ENCODE peak calls at places on chromosomes 11 and 22, in seven cellular contexts. L is cardiac muscle cell, J is GM23248, C is colonic mucosa, S is left lung, G is SJSA1, Q is endodermal cell. K is an unnamed sample. For H3K4me1, the result is how much of the 10 kb centered on the place peaks cover.

GRCh38 chr11:30474151-30474954 is 111.8 kb downstream of the MPPED2 start:
- DNase-seq in J (no peak), Q (no peak), C (no peak), L (no peak), G (no peak), S (no peak), K (peak)

GRCh38 chr22:25622011-25622410 is 57.5 kb downstream of the GRK3 start:
- DNase-seq in Q (no peak), J (no peak), G (no peak), L (peak), C (no peak), S (no peak), K (no peak)

GRCh38 chr11:32115406-32115805 is 24.5 kb downstream of the RCN1 start:
- DNase-seq in S (no peak), Q (no peak), C (no peak), G (no peak), J (no peak), L (no peak), K (no peak)

GRCh38 chr11:18526130-18526520 is 617 bp downstream of the TSG101 start:
- DNase-seq in Q (no peak), C (no peak), L (no peak), J (no peak), G (no peak), S (no peak), K (no peak)

GRCh38 chr11:122253541-122254317 is 137.7 kb upstream of the BLID start:
- DNase-seq in L (no peak), J (peak), G (no peak), Q (no peak), S (no peak), C (no peak), K (no peak)

GRCh38 chr11:12377106-12377823 is at the start of gene PARVA:
- DNase-seq in Q (peak), C (peak), G (peak), S (peak), L (peak), J (peak), K (peak)

GRCh38 chr11:117807482-117808272 is 10.7 kb upstream of the DSCAML1 start:
- DNase-seq in J (peak), S (peak), G (no peak), Q (peak), C (peak), L (peak), K (peak)

GRCh38 chr11:69992943-69993694 is 85.0 kb upstream of the ANO1 start:
- DNase-seq in Q (no peak), L (no peak), J (no peak), S (no peak), C (peak), G (no peak), K (no peak)

GRCh38 chr11:16346975-16347374 is 9.4 kb downstream of the SOX6 start:
- DNase-seq in L (no peak), Q (no peak), G (no peak), J (no peak), C (no peak), S (no peak), K (no peak)

GRCh38 chr22:48054596-48054995 is 1292.1 kb downstream of the TBC1D22A start:
- DNase-seq in J (no peak), G (peak), L (no peak), Q (peak), S (no peak), C (no peak), K (no peak)

GRCh38 chr11:60887531-60887930 is 18.9 kb downstream of the PRPF19 start:
- DNase-seq in L (peak), G (no peak), S (no peak), Q (peak), J (peak), C (peak), K (no peak)

GRCh38 chr11:118358071-118358470 is 1.3 kb upstream of the UBE4A start:
- DNase-seq in G (no peak), L (no peak), C (no peak), Q (no peak), S (no peak), J (peak), K (no peak)

GRCh38 chr11:18394928-18395734 is 768 bp downstream of the LDHA start:
- DNase-seq in L (peak), C (peak), G (no peak), Q (peak), S (no peak), J (peak), K (no peak)

GRCh38 chr11:110856993-110857812 is 145.0 kb upstream of the ARHGAP20 start:
- DNase-seq in G (no peak), S (no peak), L (no peak), J (peak), C (no peak), Q (no peak), K (no peak)

GRCh38 chr11:19519344-19519743 is 193.3 kb upstream of the NAV2 start:
- DNase-seq in L (no peak), S (no peak), J (no peak), G (no peak), C (no peak), Q (no peak), K (no peak)

GRCh38 chr11:131524186-131524585 is 153.8 kb downstream of the NTM start:
- DNase-seq in S (no peak), G (no peak), C (no peak), Q (no peak), J (no peak), L (no peak), K (no peak)

GRCh38 chr11:75475767-75476650 is 43.0 kb upstream of the KLHL35 start:
- DNase-seq in Q (no peak), C (peak), L (no peak), G (no peak), J (peak), S (peak), K (peak)

GRCh38 chr11:12155696-12156095 is 45.3 kb downstream of the MICAL2 start:
- DNase-seq in S (no peak), L (no peak), C (no peak), Q (no peak), J (no peak), G (no peak), K (no peak)

GRCh38 chr22:31870890-31871289 is 73.4 kb upstream of the YWHAH start:
- DNase-seq in S (no peak), J (peak), Q (no peak), C (no peak), L (no peak), G (peak), K (no peak)

GRCh38 chr11:76637491-76638266 is 32.9 kb downstream of the LRRC32 start:
- DNase-seq in G (no peak), C (no peak), Q (peak), J (no peak), S (no peak), L (no peak), K (peak)

GRCh38 chr11:131897247-131897646 is 526.8 kb downstream of the NTM start:
- DNase-seq in C (no peak), J (peak), Q (no peak), L (no peak), S (no peak), G (no peak), K (no peak)

GRCh38 chr22:23065495-23066122 is 4.7 kb upstream of the GNAZ start:
- DNase-seq in G (no peak), L (no peak), Q (peak), C (no peak), S (no peak), J (no peak), K (no peak)

GRCh38 chr11:34426766-34427170 is 12.0 kb upstream of the CAT start:
- DNase-seq in S (no peak), C (no peak), L (no peak), G (no peak), J (peak), Q (no peak), K (no peak)

GRCh38 chr11:34433899-34434298 is 4.8 kb upstream of the CAT start:
- DNase-seq in L (no peak), G (no peak), Q (no peak), J (no peak), C (no peak), S (no peak), K (no peak)

GRCh38 chr11:34427171-34427805 is 11.4 kb upstream of the CAT start:
- DNase-seq in J (peak), S (no peak), C (no peak), L (peak), Q (no peak), G (no peak), K (no peak)

GRCh38 chr11:34432822-34433221 is 5.9 kb upstream of the CAT start:
- DNase-seq in S (no peak), C (no peak), J (no peak), L (no peak), G (no peak), Q (no peak), K (no peak)

GRCh38 chr11:34431979-34432378 is 6.8 kb upstream of the CAT start:
- DNase-seq in L (no peak), G (no peak), Q (no peak), C (no peak), J (no peak), S (no peak), K (no peak)
- H3K4me3 ChIP-seq in L (no peak), G (no peak), Q (no peak), C (no peak), J (no peak), S (no peak), K (no peak)

GRCh38 chr11:96105197-96105895 is 181.4 kb upstream of the MTMR2 start:
- DNase-seq in G (peak), L (no peak), C (no peak), Q (no peak), S (no peak), J (peak), K (no peak)
- H3K27ac ChIP-seq in G (peak), L (no peak), C (no peak), Q (no peak), S (no peak), J (peak), K (no peak)

GRCh38 chr22:42716649-42717127 is 4.0 kb downstream of the A4GALT start:
- DNase-seq in C (no peak), S (no peak), J (no peak), L (no peak), Q (no peak), G (no peak), K (peak)

GRCh38 chr22:42714768-42715430 is 5.8 kb downstream of the A4GALT start:
- DNase-seq in L (no peak), G (no peak), Q (no peak), J (peak), S (no peak), C (no peak), K (no peak)

GRCh38 chr22:42714308-42714707 is 6.4 kb downstream of the A4GALT start:
- DNase-seq in J (no peak), G (no peak), S (no peak), C (no peak), L (no peak), Q (no peak), K (peak)

GRCh38 chr22:42717197-42717967 is 3.3 kb downstream of the A4GALT start:
- DNase-seq in L (peak), S (no peak), J (peak), Q (peak), C (no peak), G (no peak), K (no peak)

GRCh38 chr22:42716221-42716620 is 4.4 kb downstream of the A4GALT start:
- DNase-seq in G (no peak), C (no peak), S (no peak), L (no peak), Q (no peak), J (no peak), K (no peak)
- H3K4me1 ChIP-seq in G (under half), C (under half), S (under half), L (under half), Q (under half), J (under half), K (under half)

GRCh38 chr11:126113012-126113411 is 50.3 kb upstream of the CDON start:
- DNase-seq in S (no peak), G (no peak), Q (no peak), L (no peak), C (no peak), J (peak), K (no peak)
- H3K4me3 ChIP-seq in S (no peak), G (no peak), Q (no peak), L (no peak), C (no peak), J (peak), K (no peak)

GRCh38 chr22:47034076-47034808 is 271.8 kb downstream of the TBC1D22A start:
- DNase-seq in G (no peak), C (no peak), Q (no peak), L (no peak), S (peak), J (no peak), K (no peak)
- H3K27ac ChIP-seq in G (no peak), C (no peak), Q (no peak), L (no peak), S (peak), J (no peak), K (no peak)

DNA sequence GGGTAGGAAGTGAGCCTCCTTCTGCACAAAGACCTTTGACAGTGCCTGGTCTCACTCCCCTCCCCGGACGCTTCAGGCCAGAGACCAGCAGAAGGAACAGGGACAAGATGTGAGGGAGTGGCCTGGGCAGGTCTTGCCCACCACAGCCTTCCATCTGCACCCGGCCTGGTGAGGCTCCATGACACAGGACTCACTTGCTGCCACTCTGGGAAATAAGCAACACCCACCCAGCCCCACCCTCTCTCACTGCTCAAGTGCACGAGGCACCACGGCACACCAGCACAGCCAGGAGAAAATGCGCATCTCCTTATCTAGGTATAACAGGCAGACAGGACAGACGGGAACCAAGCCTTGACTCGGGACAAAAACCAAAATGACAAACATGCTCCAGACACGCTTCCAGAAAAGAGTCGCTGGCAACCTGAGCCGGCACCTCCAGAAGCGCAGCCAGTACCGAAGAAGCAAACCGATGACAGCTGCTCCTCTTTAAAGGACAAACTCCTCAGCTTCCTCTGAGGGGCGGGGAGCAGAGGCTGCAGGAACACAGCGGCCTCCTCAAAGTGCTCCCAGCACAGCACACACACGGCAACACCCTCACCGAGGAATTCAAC is 41.7 kb downstream of the BRD1 start:
- DNase-seq in G (no peak), C (no peak), L (no peak), S (peak), J (no peak), Q (no peak), K (peak)
- H3K4me1 ChIP-seq in G (under half), C (under half), L (under half), S (under half), J (under half), Q (under half), K (under half)

GRCh38 chr11:123801765-123802164 is 4.4 kb downstream of the OR6M1 start:
- DNase-seq in Q (no peak), G (no peak), C (no peak), J (no peak), S (no peak), L (no peak), K (no peak)
- H3K4me3 ChIP-seq in Q (no peak), G (no peak), C (no peak), J (no peak), S (no peak), L (no peak), K (no peak)